ENCODE peak calls at places on chromosomes 3 and 15, in four cellular contexts. One of them, this sample, is unnamed.

GRCh38 chr15:90585863-90586262 is 56.1 kb downstream of the CRTC3 start:
- DNase-seq in activated naive CD4-positive, alpha-beta T cell treated with anti-CD3 and anti-CD28 coated beads for 36 hours: no peak
- DNase-seq in substantia nigra: no peak
- DNase-seq in colonic mucosa: no peak
- DNase-seq in this sample: no peak

GRCh38 chr3:111903067-111903511 is 44.0 kb downstream of the PHLDB2 start:
- DNase-seq in colonic mucosa: no peak
- DNase-seq in substantia nigra: no peak
- DNase-seq in activated naive CD4-positive, alpha-beta T cell treated with anti-CD3 and anti-CD28 coated beads for 36 hours: peak
- DNase-seq in this sample: no peak

GRCh38 chr15:42072141-42072685 is 22.1 kb downstream of the PLA2G4D start:
- DNase-seq in colonic mucosa: no peak
- DNase-seq in substantia nigra: no peak
- DNase-seq in activated naive CD4-positive, alpha-beta T cell treated with anti-CD3 and anti-CD28 coated beads for 36 hours: no peak
- DNase-seq in this sample: no peak

GRCh38 chr3:25897019-25897418 is 107.1 kb downstream of the OXSM start:
- DNase-seq in colonic mucosa: peak
- DNase-seq in substantia nigra: no peak
- DNase-seq in activated naive CD4-positive, alpha-beta T cell treated with anti-CD3 and anti-CD28 coated beads for 36 hours: peak
- DNase-seq in this sample: no peak

GRCh38 chr3:16994842-16995535 is 110.2 kb downstream of the PLCL2 start:
- DNase-seq in colonic mucosa: no peak
- DNase-seq in activated naive CD4-positive, alpha-beta T cell treated with anti-CD3 and anti-CD28 coated beads for 36 hours: no peak
- DNase-seq in substantia nigra: no peak
- DNase-seq in this sample: no peak

GRCh38 chr3:123076496-123077418 is 9.9 kb downstream of the PDIA5 start:
- DNase-seq in colonic mucosa: no peak
- DNase-seq in activated naive CD4-positive, alpha-beta T cell treated with anti-CD3 and anti-CD28 coated beads for 36 hours: no peak
- DNase-seq in substantia nigra: no peak
- DNase-seq in this sample: no peak

GRCh38 chr3:107662109-107662477 is 139.3 kb downstream of the BBX start:
- DNase-seq in substantia nigra: no peak
- DNase-seq in colonic mucosa: peak
- DNase-seq in activated naive CD4-positive, alpha-beta T cell treated with anti-CD3 and anti-CD28 coated beads for 36 hours: peak
- DNase-seq in this sample: no peak

GRCh38 chr3:141618103-141618502 is 120.0 kb upstream of the RNF7 start:
- DNase-seq in substantia nigra: no peak
- DNase-seq in colonic mucosa: no peak
- DNase-seq in activated naive CD4-positive, alpha-beta T cell treated with anti-CD3 and anti-CD28 coated beads for 36 hours: no peak
- DNase-seq in this sample: no peak

GRCh38 chr3:1439395-1439794 is 346.6 kb downstream of the CNTN6 start:
- DNase-seq in substantia nigra: no peak
- DNase-seq in colonic mucosa: peak
- DNase-seq in activated naive CD4-positive, alpha-beta T cell treated with anti-CD3 and anti-CD28 coated beads for 36 hours: peak
- DNase-seq in this sample: no peak

GRCh38 chr3:127707777-127708438 is 35.2 kb downstream of the ABTB1 start:
- DNase-seq in activated naive CD4-positive, alpha-beta T cell treated with anti-CD3 and anti-CD28 coated beads for 36 hours: no peak
- DNase-seq in substantia nigra: no peak
- DNase-seq in colonic mucosa: no peak
- DNase-seq in this sample: no peak

GRCh38 chr3:78221796-78222195 is 1181.9 kb downstream of the ROBO2 start:
- DNase-seq in activated naive CD4-positive, alpha-beta T cell treated with anti-CD3 and anti-CD28 coated beads for 36 hours: no peak
- DNase-seq in colonic mucosa: no peak
- DNase-seq in substantia nigra: no peak
- DNase-seq in this sample: no peak